ENCODE peak calls at places on chromosomes 4 and X, in ten cellular contexts. Z, G, F, B, K, N, M, D, R and P are unnamed samples.

GRCh38 chr4:36590343-36590742 is 308.9 kb downstream of the DTHD1 start:
- DNase-seq in M (no peak), F (no peak), R (no peak), D (no peak), Z (no peak), G (no peak), K (no peak), B (no peak), N (no peak), P (no peak)

GRCh38 chr4:105059337-105059736 is 87.3 kb upstream of the TET2 start:
- DNase-seq in M (no peak), N (no peak), K (no peak), R (no peak), B (no peak), F (no peak), Z (no peak), D (no peak), G (no peak), P (no peak)

GRCh38 chr4:17934286-17934685 is 87.3 kb downstream of the LCORL start:
- DNase-seq in D (no peak), F (no peak), G (no peak), N (peak; percentile 21), M (peak; percentile 46), R (no peak), Z (no peak), B (no peak), K (no peak), P (no peak)

GRCh38 chr4:176745902-176746301 is 46.8 kb downstream of the VEGFC start:
- DNase-seq in K (no peak), F (no peak), B (no peak), N (peak; percentile 28), G (no peak), Z (no peak), D (no peak), R (no peak), M (no peak), P (no peak)

GRCh38 chrX:9515973-9516538 is 51.2 kb downstream of the TBL1X start:
- DNase-seq in Z (no peak), N (no peak), D (no peak), K (no peak), M (no peak), R (no peak), G (no peak), F (no peak), B (no peak), P (no peak)

GRCh38 chr4:20253272-20253798 is 1.6 kb downstream of the SLIT2 start:
- DNase-seq in Z (no peak), M (no peak), K (no peak), B (no peak), N (peak; percentile 43), G (peak; percentile 3), R (no peak), F (no peak), D (no peak), P (peak; percentile 30)

GRCh38 chrX:16822723-16823122 is 36.5 kb downstream of the TXLNG start:
- DNase-seq in N (peak; percentile 82), R (no peak), M (no peak), G (no peak), F (no peak), K (no peak), Z (no peak), D (no peak), B (no peak), P (peak; percentile 75)

GRCh38 chrX:110159865-110160264 is 157.0 kb downstream of the TMEM164 start:
- DNase-seq in F (no peak), B (no peak), R (no peak), K (no peak), Z (no peak), G (no peak), D (no peak), N (no peak), M (no peak), P (no peak)

GRCh38 chr4:16897351-16897750 is 1.1 kb downstream of the LDB2 start:
- DNase-seq in K (no peak), N (peak; percentile 60), D (no peak), B (no peak), Z (no peak), G (no peak), M (no peak), R (no peak), F (no peak), P (no peak)

GRCh38 chr4:139450586-139450985 is 3.3 kb upstream of the RAB33B start:
- DNase-seq in M (no peak), D (no peak), R (no peak), N (peak; percentile 45), Z (no peak), K (no peak), B (no peak), F (no peak), G (no peak), P (no peak)

GRCh38 chr4:8331567-8331955 is 62.0 kb downstream of the HTRA3 start:
- DNase-seq in M (no peak), B (no peak), Z (peak; percentile 20), R (no peak), N (no peak), F (no peak), D (no peak), G (peak; percentile 0), K (no peak), P (no peak)

GRCh38 chr4:122746485-122746965 is 14.0 kb downstream of the BBS12 start:
- DNase-seq in Z (no peak), G (no peak), B (no peak), K (no peak), D (no peak), F (no peak), M (no peak), N (peak; percentile 52), R (no peak), P (no peak)

GRCh38 chr4:133581971-133582619 is 433.0 kb downstream of the PCDH10 start:
- DNase-seq in M (no peak), N (no peak), Z (no peak), R (no peak), B (no peak), F (no peak), K (no peak), G (no peak), D (no peak), P (no peak)

GRCh38 chrX:107674480-107675364 is 46.4 kb downstream of the PRPS1 start:
- DNase-seq in F (peak; percentile 69), N (peak; percentile 75), B (peak; percentile 38), K (peak; percentile 11), R (peak; percentile 71), Z (peak; percentile 74), M (peak; percentile 70), D (peak; percentile 73), G (no peak), P (no peak)

GRCh38 chrX:107676559-107677378 is 48.5 kb downstream of the PRPS1 start:
- DNase-seq in N (peak; percentile 90), B (peak; percentile 72), D (peak; percentile 84), G (peak; percentile 82), K (peak; percentile 54), Z (peak; percentile 90), R (peak; percentile 84), F (peak; percentile 93), M (no peak), P (peak; percentile 76)

GRCh38 chrX:107677501-107677901 is 49.2 kb downstream of the PRPS1 start:
- DNase-seq in N (peak; percentile 20), G (peak; percentile 34), Z (no peak), F (no peak), K (no peak), R (no peak), D (no peak), B (no peak), M (no peak), P (peak; percentile 55)

GRCh38 chrX:107675365-107675654 is 47.0 kb downstream of the PRPS1 start:
- DNase-seq in N (no peak), D (no peak), R (no peak), K (no peak), F (no peak), G (no peak), B (no peak), M (no peak), Z (no peak), P (no peak)

GRCh38 chrX:107675823-107676555 is 47.7 kb downstream of the PRPS1 start:
- DNase-seq in M (peak; percentile 94), G (no peak), N (peak; percentile 71), F (peak; percentile 52), D (no peak), B (no peak), K (peak; percentile 43), R (no peak), Z (no peak), P (no peak)
- H3K4me1 ChIP-seq in M (peaks cover 75% of the 10 kb centered on the region), G (no peaks in the 10 kb centered on the region), N (peaks cover 35% of the 10 kb centered on the region), F (peaks cover 55% of the 10 kb centered on the region), D (peaks cover 65% of the 10 kb centered on the region), B (peaks cover 19% of the 10 kb centered on the region), K (peaks cover 60% of the 10 kb centered on the region), R (peaks cover 54% of the 10 kb centered on the region), Z (peaks cover 60% of the 10 kb centered on the region), P (peaks cover 24% of the 10 kb centered on the region)

DNA sequence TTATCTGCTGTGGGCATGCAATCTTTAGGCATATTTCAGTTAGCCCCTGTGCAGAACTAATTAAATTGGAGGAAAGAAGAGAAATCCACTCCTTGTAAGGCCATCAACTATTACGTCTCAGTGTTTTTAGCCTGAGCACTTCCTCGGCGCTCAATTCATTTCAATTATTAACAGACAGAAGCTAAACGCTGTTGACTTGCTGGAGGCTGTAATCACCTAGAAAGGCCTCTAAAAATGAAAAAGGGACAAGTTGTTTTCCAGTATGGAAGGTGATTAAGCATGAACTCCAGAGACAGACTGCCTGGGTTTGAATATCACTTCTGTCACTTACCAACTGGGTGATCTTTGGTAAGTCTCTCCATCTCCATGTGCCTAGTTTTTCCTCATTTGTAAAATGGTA is 59.6 kb downstream of the LEF1 start:
- DNase-seq in N (no peak), D (no peak), G (no peak), F (no peak), M (no peak), R (no peak), B (no peak), K (no peak), Z (no peak), P (no peak)
- H3K4me1 ChIP-seq in N (no peaks in the 10 kb centered on the region), D (no peaks in the 10 kb centered on the region), G (no peaks in the 10 kb centered on the region), F (no peaks in the 10 kb centered on the region), M (no peaks in the 10 kb centered on the region), R (no peaks in the 10 kb centered on the region), B (no peaks in the 10 kb centered on the region), K (peaks cover 55% of the 10 kb centered on the region), Z (no peaks in the 10 kb centered on the region), P (no peaks in the 10 kb centered on the region)

GRCh38 chr4:137541181-137541580 is 8.9 kb upstream of the PCDH18 start:
- DNase-seq in G (no peak), N (peak; percentile 30), Z (no peak), K (no peak), M (no peak), D (no peak), B (no peak), R (no peak), F (no peak), P (no peak)
- H3K4me1 ChIP-seq in G (peaks cover 2% of the 10 kb centered on the region), N (peaks cover 51% of the 10 kb centered on the region), Z (peaks cover 10% of the 10 kb centered on the region), K (no peaks in the 10 kb centered on the region), M (no peaks in the 10 kb centered on the region), D (peaks cover 16% of the 10 kb centered on the region), B (no peaks in the 10 kb centered on the region), R (peaks cover 7% of the 10 kb centered on the region), F (no peaks in the 10 kb centered on the region), P (no peaks in the 10 kb centered on the region)

DNA sequence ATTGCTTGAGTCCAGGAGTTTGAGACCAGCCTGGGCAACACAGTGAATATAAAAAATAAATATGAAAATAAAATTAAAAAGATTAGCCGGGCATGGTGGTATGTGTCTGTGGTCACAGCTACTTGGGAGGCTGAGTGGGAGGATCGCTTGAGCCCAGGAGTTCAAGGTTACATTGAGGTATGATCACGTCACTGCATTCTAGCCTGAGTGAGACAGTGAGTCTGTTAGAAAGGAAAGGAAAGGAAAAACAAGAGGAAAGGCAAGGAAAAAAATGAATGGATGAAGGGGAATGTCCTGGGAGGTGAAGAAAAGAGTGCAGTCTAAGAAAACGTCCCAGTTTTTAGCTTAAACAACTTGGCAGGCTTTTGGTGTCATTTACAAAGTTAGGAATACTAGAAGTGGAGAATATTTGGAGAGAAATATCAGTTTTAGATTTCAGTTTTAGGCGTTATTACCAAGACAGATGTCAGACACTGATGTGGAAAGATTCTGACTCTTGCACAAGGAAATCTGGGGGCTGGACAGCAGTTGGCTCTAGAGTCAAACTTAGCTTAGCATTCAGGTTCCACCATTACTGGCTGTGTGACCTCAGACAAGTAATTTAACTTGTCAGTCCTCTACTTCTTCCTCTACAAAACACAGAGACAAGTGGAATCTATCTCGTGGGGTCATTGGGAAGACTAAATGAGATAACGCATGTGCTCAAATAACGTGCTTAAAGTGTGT is 139.0 kb downstream of the TSPAN5 start:
- DNase-seq in K (no peak), R (no peak), N (peak; percentile 63), B (no peak), G (no peak), M (peak; percentile 52), F (no peak), D (no peak), Z (no peak), P (no peak)
- H3K4me1 ChIP-seq in K (peaks cover 9% of the 10 kb centered on the region), R (peaks cover 30% of the 10 kb centered on the region), N (peaks cover 85% of the 10 kb centered on the region), B (no peaks in the 10 kb centered on the region), G (peaks cover 5% of the 10 kb centered on the region), M (peaks cover 94% of the 10 kb centered on the region), F (no peaks in the 10 kb centered on the region), D (peaks cover 30% of the 10 kb centered on the region), Z (peaks cover 16% of the 10 kb centered on the region), P (peaks cover 53% of the 10 kb centered on the region)